ENCODE peak calls at places on chromosomes 5 and 9, in seven cellular contexts. One of them, this sample, is unnamed.

GRCh38 chr5:72811849-72812248 is 4.6 kb upstream of the TNPO1 start:
- DNase-seq in uterus: no peak
- DNase-seq in DMS53: no peak
- DNase-seq in AG09319: no peak
- DNase-seq in NCI-H774: no peak
- DNase-seq in HuH-7.5: no peak
- DNase-seq in anterior cingulate cortex: no peak
- DNase-seq in this sample: no peak

GRCh38 chr9:38423939-38424843 is at the start of gene IGFBPL1:
- DNase-seq in uterus: no peak
- DNase-seq in DMS53: peak
- DNase-seq in AG09319: no peak
- DNase-seq in NCI-H774: peak
- DNase-seq in HuH-7.5: peak
- DNase-seq in anterior cingulate cortex: no peak
- DNase-seq in this sample: no peak

GRCh38 chr9:89468271-89468960 is 29.5 kb downstream of the SEMA4D start:
- DNase-seq in uterus: no peak
- DNase-seq in DMS53: no peak
- DNase-seq in AG09319: no peak
- DNase-seq in NCI-H774: no peak
- DNase-seq in HuH-7.5: no peak
- DNase-seq in anterior cingulate cortex: no peak
- DNase-seq in this sample: no peak

GRCh38 chr5:169097374-169097831 is 203.5 kb downstream of the SLIT3 start:
- DNase-seq in uterus: no peak
- DNase-seq in DMS53: no peak
- DNase-seq in AG09319: no peak
- DNase-seq in NCI-H774: no peak
- DNase-seq in HuH-7.5: no peak
- DNase-seq in anterior cingulate cortex: no peak
- DNase-seq in this sample: no peak

GRCh38 chr9:93698140-93698908 is 121.9 kb downstream of the PHF2 start:
- DNase-seq in uterus: no peak
- DNase-seq in DMS53: no peak
- DNase-seq in AG09319: no peak
- DNase-seq in NCI-H774: no peak
- DNase-seq in HuH-7.5: no peak
- DNase-seq in anterior cingulate cortex: no peak
- DNase-seq in this sample: no peak

GRCh38 chr5:180598316-180598701 is 7.0 kb upstream of the SCGB3A1 start:
- DNase-seq in uterus: no peak
- DNase-seq in DMS53: no peak
- DNase-seq in AG09319: no peak
- DNase-seq in NCI-H774: no peak
- DNase-seq in HuH-7.5: no peak
- DNase-seq in anterior cingulate cortex: no peak
- DNase-seq in this sample: no peak

GRCh38 chr5:173306695-173307094 is 21.5 kb downstream of the STC2 start:
- DNase-seq in uterus: no peak
- DNase-seq in DMS53: no peak
- DNase-seq in AG09319: no peak
- DNase-seq in NCI-H774: no peak
- DNase-seq in HuH-7.5: no peak
- DNase-seq in anterior cingulate cortex: no peak
- DNase-seq in this sample: no peak

GRCh38 chr5:115770466-115770865 is 46.0 kb downstream of the CDO1 start:
- DNase-seq in uterus: no peak
- DNase-seq in DMS53: peak
- DNase-seq in AG09319: no peak
- DNase-seq in NCI-H774: no peak
- DNase-seq in HuH-7.5: no peak
- DNase-seq in anterior cingulate cortex: no peak
- DNase-seq in this sample: peak

GRCh38 chr9:112411626-112412027 is 31.7 kb downstream of the HSDL2 start:
- DNase-seq in uterus: no peak
- DNase-seq in DMS53: no peak
- DNase-seq in AG09319: peak
- DNase-seq in NCI-H774: no peak
- DNase-seq in HuH-7.5: no peak
- DNase-seq in anterior cingulate cortex: no peak
- DNase-seq in this sample: no peak

GRCh38 chr9:96320749-96321280 is 18.8 kb upstream of the HSD17B3 start:
- DNase-seq in uterus: no peak
- DNase-seq in DMS53: no peak
- DNase-seq in AG09319: no peak
- DNase-seq in NCI-H774: no peak
- DNase-seq in HuH-7.5: no peak
- DNase-seq in anterior cingulate cortex: no peak
- DNase-seq in this sample: no peak

GRCh38 chr9:104927216-104927911 is 591 bp downstream of the ABCA1 start:
- DNase-seq in uterus: peak
- DNase-seq in DMS53: peak
- DNase-seq in AG09319: no peak
- DNase-seq in NCI-H774: no peak
- DNase-seq in HuH-7.5: peak
- DNase-seq in anterior cingulate cortex: peak
- DNase-seq in this sample: peak

GRCh38 chr5:143037071-143037470 is 266.9 kb downstream of the ARHGAP26 start:
- DNase-seq in uterus: no peak
- DNase-seq in DMS53: peak
- DNase-seq in AG09319: no peak
- DNase-seq in NCI-H774: no peak
- DNase-seq in HuH-7.5: no peak
- DNase-seq in anterior cingulate cortex: no peak
- DNase-seq in this sample: no peak

GRCh38 chr9:28206280-28206679 is 633.0 kb upstream of the C9orf72 start:
- DNase-seq in uterus: no peak
- DNase-seq in DMS53: no peak
- DNase-seq in AG09319: no peak
- DNase-seq in NCI-H774: no peak
- DNase-seq in HuH-7.5: no peak
- DNase-seq in anterior cingulate cortex: no peak
- DNase-seq in this sample: no peak

GRCh38 chr9:128575469-128575868 is 23.1 kb downstream of the SPTAN1 start:
- DNase-seq in uterus: no peak
- DNase-seq in DMS53: no peak
- DNase-seq in AG09319: no peak
- DNase-seq in NCI-H774: no peak
- DNase-seq in HuH-7.5: no peak
- DNase-seq in anterior cingulate cortex: peak
- DNase-seq in this sample: peak

GRCh38 chr5:42423285-42424152 is at the start of gene GHR:
- DNase-seq in uterus: peak
- DNase-seq in DMS53: peak
- DNase-seq in AG09319: peak
- DNase-seq in NCI-H774: peak
- DNase-seq in HuH-7.5: peak
- DNase-seq in anterior cingulate cortex: peak
- DNase-seq in this sample: peak

GRCh38 chr5:34587355-34588241 is 68.5 kb upstream of the RAI14 start:
- DNase-seq in uterus: no peak
- DNase-seq in DMS53: peak
- DNase-seq in AG09319: peak
- DNase-seq in NCI-H774: no peak
- DNase-seq in HuH-7.5: no peak
- DNase-seq in anterior cingulate cortex: no peak
- DNase-seq in this sample: no peak

GRCh38 chr9:6931913-6932312 is 174.1 kb downstream of the KDM4C start:
- DNase-seq in uterus: no peak
- DNase-seq in DMS53: peak
- DNase-seq in AG09319: no peak
- DNase-seq in NCI-H774: no peak
- DNase-seq in HuH-7.5: no peak
- DNase-seq in anterior cingulate cortex: no peak
- DNase-seq in this sample: peak

GRCh38 chr9:109167716-109168115 is 667 bp upstream of the FRRS1L start:
- DNase-seq in uterus: no peak
- DNase-seq in DMS53: peak
- DNase-seq in AG09319: no peak
- DNase-seq in NCI-H774: no peak
- DNase-seq in HuH-7.5: peak
- DNase-seq in anterior cingulate cortex: no peak
- DNase-seq in this sample: no peak

GRCh38 chr9:133421615-133422542 is at the start of gene ADAMTS13:
- DNase-seq in uterus: no peak
- DNase-seq in DMS53: peak
- DNase-seq in AG09319: no peak
- DNase-seq in NCI-H774: no peak
- DNase-seq in HuH-7.5: no peak
- DNase-seq in anterior cingulate cortex: no peak
- DNase-seq in this sample: no peak

GRCh38 chr9:80369641-80370040 is 797.9 kb downstream of the TLE4 start:
- DNase-seq in uterus: no peak
- DNase-seq in DMS53: no peak
- DNase-seq in AG09319: no peak
- DNase-seq in NCI-H774: no peak
- DNase-seq in HuH-7.5: no peak
- DNase-seq in anterior cingulate cortex: no peak
- DNase-seq in this sample: no peak

GRCh38 chr9:98347642-98348041 is 92.2 kb upstream of the TBC1D2 start:
- DNase-seq in uterus: no peak
- DNase-seq in DMS53: no peak
- DNase-seq in AG09319: no peak
- DNase-seq in NCI-H774: no peak
- DNase-seq in HuH-7.5: no peak
- DNase-seq in anterior cingulate cortex: no peak
- DNase-seq in this sample: no peak

GRCh38 chr5:136998864-136999263 is 500.3 kb downstream of the SPOCK1 start:
- DNase-seq in uterus: no peak
- DNase-seq in DMS53: peak
- DNase-seq in AG09319: no peak
- DNase-seq in NCI-H774: peak
- DNase-seq in HuH-7.5: no peak
- DNase-seq in anterior cingulate cortex: no peak
- DNase-seq in this sample: no peak

GRCh38 chr9:83933804-83934203 is 12.6 kb upstream of the KIF27 start:
- DNase-seq in uterus: peak
- DNase-seq in DMS53: no peak
- DNase-seq in AG09319: no peak
- DNase-seq in NCI-H774: no peak
- DNase-seq in HuH-7.5: no peak
- DNase-seq in anterior cingulate cortex: no peak
- DNase-seq in this sample: no peak

GRCh38 chr5:100746730-100747129 is 156.4 kb downstream of the ST8SIA4 start:
- DNase-seq in uterus: no peak
- DNase-seq in DMS53: no peak
- DNase-seq in AG09319: no peak
- DNase-seq in NCI-H774: no peak
- DNase-seq in HuH-7.5: no peak
- DNase-seq in anterior cingulate cortex: no peak
- DNase-seq in this sample: no peak

GRCh38 chr5:52607425-52607824 is 180.3 kb upstream of the ITGA1 start:
- DNase-seq in uterus: no peak
- DNase-seq in DMS53: no peak
- DNase-seq in AG09319: no peak
- DNase-seq in NCI-H774: no peak
- DNase-seq in HuH-7.5: no peak
- DNase-seq in anterior cingulate cortex: no peak
- DNase-seq in this sample: no peak

GRCh38 chr5:103059525-103059924 is 60.4 kb downstream of the GIN1 start:
- DNase-seq in uterus: no peak
- DNase-seq in DMS53: no peak
- DNase-seq in AG09319: no peak
- DNase-seq in NCI-H774: no peak
- DNase-seq in HuH-7.5: no peak
- DNase-seq in anterior cingulate cortex: no peak
- DNase-seq in this sample: no peak

GRCh38 chr5:80195837-80196400 is 59.9 kb downstream of the SERINC5 start:
- DNase-seq in uterus: no peak
- DNase-seq in DMS53: no peak
- DNase-seq in AG09319: no peak
- DNase-seq in NCI-H774: no peak
- DNase-seq in HuH-7.5: no peak
- DNase-seq in anterior cingulate cortex: no peak
- DNase-seq in this sample: no peak

GRCh38 chr5:38636626-38637025 is 80.2 kb upstream of the LIFR start:
- DNase-seq in uterus: no peak
- DNase-seq in DMS53: peak
- DNase-seq in AG09319: no peak
- DNase-seq in NCI-H774: no peak
- DNase-seq in HuH-7.5: no peak
- DNase-seq in anterior cingulate cortex: no peak
- DNase-seq in this sample: peak

GRCh38 chr5:1268666-1269065 is 26.2 kb downstream of the TERT start:
- DNase-seq in uterus: no peak
- DNase-seq in DMS53: no peak
- DNase-seq in AG09319: no peak
- DNase-seq in NCI-H774: no peak
- DNase-seq in HuH-7.5: no peak
- DNase-seq in anterior cingulate cortex: no peak
- DNase-seq in this sample: no peak

GRCh38 chr9:129310666-129311350 is 132.7 kb upstream of the IER5L start:
- DNase-seq in uterus: no peak
- DNase-seq in DMS53: no peak
- DNase-seq in AG09319: no peak
- DNase-seq in NCI-H774: no peak
- DNase-seq in HuH-7.5: no peak
- DNase-seq in anterior cingulate cortex: no peak
- DNase-seq in this sample: no peak

GRCh38 chr5:122311888-122312669 is at the start of gene SNCAIP:
- DNase-seq in uterus: peak
- DNase-seq in DMS53: peak
- DNase-seq in AG09319: no peak
- DNase-seq in NCI-H774: peak
- DNase-seq in HuH-7.5: peak
- DNase-seq in anterior cingulate cortex: peak
- DNase-seq in this sample: no peak

GRCh38 chr5:120219988-120220387 is 244.1 kb upstream of the PRR16 start:
- DNase-seq in uterus: no peak
- DNase-seq in DMS53: no peak
- DNase-seq in AG09319: no peak
- DNase-seq in NCI-H774: no peak
- DNase-seq in HuH-7.5: no peak
- DNase-seq in anterior cingulate cortex: no peak
- DNase-seq in this sample: no peak

GRCh38 chr5:96942911-96943310 is 7.0 kb downstream of the LNPEP start:
- DNase-seq in uterus: no peak
- DNase-seq in DMS53: no peak
- DNase-seq in AG09319: no peak
- DNase-seq in NCI-H774: no peak
- DNase-seq in HuH-7.5: no peak
- DNase-seq in anterior cingulate cortex: no peak
- DNase-seq in this sample: no peak

GRCh38 chr5:24110019-24110615 is 534.7 kb downstream of the CDH10 start:
- DNase-seq in uterus: no peak
- DNase-seq in DMS53: peak
- DNase-seq in AG09319: no peak
- DNase-seq in NCI-H774: peak
- DNase-seq in HuH-7.5: no peak
- DNase-seq in anterior cingulate cortex: no peak
- DNase-seq in this sample: peak

GRCh38 chr9:77606526-77606925 is 41.6 kb downstream of the GNA14 start:
- DNase-seq in uterus: no peak
- DNase-seq in DMS53: no peak
- DNase-seq in AG09319: no peak
- DNase-seq in NCI-H774: no peak
- DNase-seq in HuH-7.5: no peak
- DNase-seq in anterior cingulate cortex: no peak
- DNase-seq in this sample: no peak